ENCODE peak calls at places on chromosomes 7 and 10, in nine cellular contexts. B is hepatocyte, Q is GM23248, W is PC-3, R is GM23338, U is SK-N-SH, I is OCI-LY7, K is MM.1S, F is HCT116. G is an unnamed sample.
A peak's percentile ranks its signal among the peaks of the same experiment; 100 is the strongest.

GRCh38 chr7:70776627-70777101 is 355.3 kb upstream of the GALNT17 start:
- DNase-seq in I (no peak), U (no peak), R (no peak), Q (peak; percentile 47), B (no peak), F (no peak), W (no peak), K (no peak), G (no peak)

GRCh38 chr7:157273208-157274202 is 63.3 kb upstream of the DNAJB6 start:
- DNase-seq in I (peak; percentile 67), R (peak; percentile 81), B (peak; percentile 85), K (peak; percentile 74), F (peak; percentile 21), W (peak; percentile 82), U (peak; percentile 99), Q (peak; percentile 87), G (peak; percentile 85)

GRCh38 chr7:107726356-107727130 is 17.4 kb upstream of the CBLL1 start:
- DNase-seq in U (no peak), W (no peak), I (no peak), Q (peak; percentile 16), R (no peak), F (no peak), K (no peak), B (no peak), G (no peak)

GRCh38 chr7:108062250-108063014 is 59.5 kb upstream of the LAMB1 start:
- DNase-seq in B (no peak), R (no peak), W (peak; percentile 24), U (no peak), Q (peak; percentile 56), I (no peak), F (no peak), K (no peak), G (no peak)

GRCh38 chr10:43160919-43161251 is 22.6 kb downstream of the CSGALNACT2 start:
- DNase-seq in W (no peak), U (no peak), Q (no peak), B (no peak), K (no peak), I (no peak), R (no peak), F (no peak), G (no peak)

GRCh38 chr10:125006188-125006680 is 64.3 kb downstream of the ZRANB1 start:
- DNase-seq in K (no peak), B (no peak), W (no peak), U (no peak), I (no peak), R (no peak), F (no peak), Q (peak; percentile 39), G (no peak)

GRCh38 chr7:93055543-93056107 is 62.2 kb downstream of the SAMD9 start:
- DNase-seq in F (no peak), Q (peak; percentile 70), U (peak; percentile 69), I (peak; percentile 54), K (peak; percentile 55), R (peak; percentile 66), W (peak; percentile 63), B (peak; percentile 54), G (peak; percentile 62)

GRCh38 chr10:37476285-37476684 is 350.9 kb downstream of the ANKRD30A start:
- DNase-seq in F (no peak), R (no peak), W (peak; percentile 68), K (no peak), U (no peak), I (no peak), Q (no peak), B (no peak), G (no peak)

GRCh38 chr10:109773818-109774440 is 149.4 kb downstream of the XPNPEP1 start:
- DNase-seq in K (peak; percentile 20), I (peak; percentile 31), Q (peak; percentile 57), R (peak; percentile 60), B (peak; percentile 57), W (peak; percentile 61), F (peak; percentile 16), U (peak; percentile 30), G (peak; percentile 48)

GRCh38 chr10:46098379-46098778 is 52.3 kb upstream of the MSMB start:
- DNase-seq in K (no peak), Q (no peak), W (no peak), B (no peak), F (no peak), R (peak; percentile 48), I (no peak), U (no peak), G (no peak)

GRCh38 chr10:91415816-91416215 is 5.7 kb downstream of the HECTD2 start:
- DNase-seq in F (no peak), K (no peak), B (no peak), I (no peak), W (peak; percentile 25), Q (peak; percentile 18), U (no peak), R (no peak), G (no peak)

GRCh38 chr7:148868378-148868674 is 15.8 kb downstream of the EZH2 start:
- DNase-seq in F (no peak), R (no peak), U (no peak), I (no peak), B (no peak), W (no peak), K (no peak), Q (no peak), G (no peak)

GRCh38 chr10:6464862-6465430 is 115.1 kb downstream of the PRKCQ start:
- DNase-seq in B (no peak), I (no peak), R (no peak), Q (no peak), F (no peak), K (no peak), U (no peak), W (no peak), G (no peak)

GRCh38 chr10:67790534-67791408 is 47.2 kb downstream of the DNAJC12 start:
- DNase-seq in R (no peak), Q (peak; percentile 68), I (peak; percentile 64), F (peak; percentile 57), U (no peak), K (no peak), B (no peak), W (no peak), G (no peak)

GRCh38 chr10:61832866-61833481 is 68.5 kb upstream of the ARID5B start:
- DNase-seq in K (no peak), B (no peak), U (no peak), I (no peak), F (no peak), Q (peak; percentile 49), W (peak; percentile 72), R (no peak), G (no peak)

GRCh38 chr7:2248984-2249694 is 7.1 kb downstream of the NUDT1 start:
- DNase-seq in R (peak; percentile 52), F (no peak), K (peak; percentile 72), I (no peak), B (peak; percentile 41), U (peak; percentile 61), W (peak; percentile 80), Q (peak; percentile 98), G (no peak)

GRCh38 chr10:8898745-8899330 is 844.4 kb downstream of the GATA3 start:
- DNase-seq in W (no peak), R (no peak), K (no peak), U (no peak), Q (no peak), B (no peak), F (no peak), I (no peak), G (no peak)

GRCh38 chr7:50838675-50839377 is 56.1 kb upstream of the GRB10 start:
- DNase-seq in Q (peak; percentile 93), F (no peak), R (no peak), B (no peak), K (no peak), I (no peak), U (no peak), W (peak; percentile 87), G (no peak)

DNA sequence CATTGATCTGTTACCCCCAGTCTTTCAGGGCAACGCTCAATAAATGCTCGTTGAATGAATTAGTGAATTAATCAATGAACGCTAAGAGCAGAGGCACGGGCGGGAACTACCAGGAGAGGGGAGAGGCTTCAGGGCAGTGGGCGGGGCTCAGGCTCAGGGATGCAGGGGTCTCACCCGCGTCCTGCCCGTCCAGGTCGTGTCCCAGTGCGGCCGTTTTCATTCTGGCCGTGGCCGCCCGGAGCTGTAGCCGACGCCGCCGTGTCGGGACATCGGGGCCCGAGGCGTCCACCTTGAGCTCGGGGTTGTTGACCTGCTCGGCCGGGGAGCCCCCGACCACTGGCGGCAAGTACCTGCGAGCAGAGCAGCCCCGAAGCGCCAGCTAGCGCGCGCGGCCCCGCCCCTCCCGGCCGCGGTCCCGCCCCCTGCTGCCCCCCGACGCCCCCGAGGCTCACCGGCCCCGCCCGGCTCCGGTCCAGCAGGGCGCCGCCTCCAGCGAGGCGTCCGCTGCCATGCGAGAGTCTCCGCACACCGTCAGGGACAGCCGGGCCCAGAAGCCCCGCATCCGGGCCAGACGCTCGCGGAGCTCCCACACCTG is 2.8 kb upstream of the GAL3ST4 start:
- DNase-seq in Q (peak; percentile 33), K (no peak), F (no peak), R (peak; percentile 86), B (peak; percentile 53), U (no peak), I (peak; percentile 38), W (no peak), G (peak; percentile 84)
- H2AFZ ChIP-seq in Q (no peak overlapping the region), K (no peak overlapping the region), F (no peak overlapping the region), R (peak overlapping the region; percentile 28), B (peak overlapping the region; percentile 52), U (no peak overlapping the region), I (no peak overlapping the region), W (peak overlapping the region; percentile 64), G (peak overlapping the region; percentile 45)

DNA sequence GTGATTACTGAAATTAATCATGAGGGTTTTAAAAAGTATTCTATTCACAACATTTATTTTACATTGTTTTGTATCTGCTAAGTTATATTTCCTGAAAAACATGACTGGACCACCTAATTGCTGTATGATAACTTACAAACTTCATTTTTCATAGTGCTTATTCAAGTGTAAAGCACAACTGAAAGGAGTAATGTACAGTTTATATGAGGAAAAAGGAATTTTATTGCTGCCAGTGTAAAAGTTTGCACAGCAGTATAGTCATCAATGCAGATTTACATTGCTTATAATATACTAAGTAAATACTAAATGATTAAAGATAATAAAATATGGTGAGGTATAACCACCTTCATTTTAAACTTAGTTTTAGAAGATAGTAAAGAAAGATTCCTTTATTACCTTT is 4.0 kb downstream of the PTEN start:
- DNase-seq in F (no peak), U (no peak), R (no peak), Q (no peak), W (peak; percentile 28), K (no peak), I (no peak), B (no peak), G (no peak)
- TF ChIP-seq EZH2phosphoT487 in F (no peak), U (no peak), R (no peak), Q (no peak), W (no peak), K (no peak), I (no peak), B (no peak), G (no peak)

GRCh38 chr7:142412551-142413193 is 154.8 kb upstream of the PRSS58 start:
- DNase-seq in K (peak; percentile 87), B (peak; percentile 57), U (peak; percentile 54), W (peak; percentile 73), F (peak; percentile 69), R (peak; percentile 92), I (peak; percentile 59), Q (peak; percentile 81), G (peak; percentile 74)
- H2AFZ ChIP-seq in K (peak overlapping the region; percentile 82), B (no peak overlapping the region), U (peak overlapping the region; percentile 31), W (peak overlapping the region; percentile 68), F (peak overlapping the region; percentile 94), R (peak overlapping the region; percentile 54), I (no peak overlapping the region), Q (no peak overlapping the region), G (peak overlapping the region; percentile 79)

DNA sequence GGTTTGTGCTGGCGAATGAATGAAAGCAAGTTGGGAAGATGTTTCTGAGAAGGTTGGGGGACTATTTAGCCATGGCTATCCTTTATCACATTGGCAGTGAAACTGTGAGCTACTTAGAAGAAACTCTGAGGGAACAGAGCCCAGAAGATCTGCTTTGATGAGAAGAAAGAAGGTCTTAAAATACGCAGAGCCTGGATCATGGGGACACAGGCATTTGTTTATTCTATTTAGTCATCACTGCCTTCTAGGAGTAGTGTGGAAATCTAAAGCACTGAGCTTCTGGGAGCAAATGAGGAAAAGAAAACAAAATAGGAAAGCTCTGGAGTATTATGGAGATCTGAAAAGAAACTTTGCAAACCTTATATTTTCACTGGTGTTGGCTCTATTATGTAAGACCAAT is 28.5 kb downstream of the CPED1 start:
- DNase-seq in U (no peak), B (no peak), F (no peak), R (no peak), I (no peak), K (no peak), W (peak; percentile 15), Q (peak; percentile 66), G (no peak)
- TF ChIP-seq EZH2phosphoT487 in U (no peak), B (no peak), F (no peak), R (no peak), I (no peak), K (no peak), W (no peak), Q (no peak), G (no peak)

G was measured in neural progenitor cell.